ENCODE peak calls at places on chromosomes 4 and X, in four cellular contexts. H, R, M and Z are unnamed samples.

GRCh38 chr4:81826336-81826735 is 354.6 kb upstream of the RASGEF1B start:
- DNase-seq in R (no peak), H (no peak), M (no peak), Z (no peak)

GRCh38 chrX:25021132-25021498 is 5.3 kb upstream of the ARX start:
- DNase-seq in M (no peak), R (no peak), H (no peak), Z (no peak)

GRCh38 chr4:123359449-123360306 is 36.9 kb upstream of the SPRY1 start:
- DNase-seq in R (no peak), H (no peak), M (no peak), Z (no peak)

GRCh38 chrX:136328933-136329332 is 28.2 kb downstream of the ADGRG4 start:
- DNase-seq in M (no peak), R (no peak), H (no peak), Z (no peak)

GRCh38 chr4:30537462-30537861 is 182.7 kb upstream of the PCDH7 start:
- DNase-seq in H (no peak), R (peak), M (no peak), Z (no peak)

GRCh38 chr4:123234966-123235365 is 161.6 kb upstream of the SPRY1 start:
- DNase-seq in H (no peak), M (no peak), R (no peak), Z (no peak)

GRCh38 chr4:183617075-183617474 is 41.9 kb downstream of the RWDD4 start:
- DNase-seq in M (no peak), R (no peak), H (no peak), Z (no peak)

GRCh38 chr4:6999172-7000086 is 43.7 kb upstream of the TADA2B start:
- DNase-seq in R (peak), H (no peak), M (no peak), Z (no peak)

GRCh38 chrX:30302957-30303356 is 6.2 kb downstream of the NR0B1 start:
- DNase-seq in M (no peak), R (no peak), H (no peak), Z (no peak)

GRCh38 chrX:150365051-150365952 is 2.2 kb downstream of the MAMLD1 start:
- DNase-seq in M (no peak), R (peak), H (peak), Z (peak)

GRCh38 chrX:19824603-19825002 is 62.8 kb downstream of the SH3KBP1 start:
- DNase-seq in R (no peak), M (no peak), H (no peak), Z (no peak)

GRCh38 chr4:140732780-140733179 is 23.4 kb downstream of the TBC1D9 start:
- DNase-seq in M (no peak), R (no peak), H (no peak), Z (no peak)

GRCh38 chr4:86014599-86014998 is 345.3 kb downstream of the MAPK10 start:
- DNase-seq in R (no peak), M (no peak), H (peak), Z (no peak)

GRCh38 chr4:151744614-151745013 is 16.2 kb downstream of the GATB start:
- DNase-seq in M (no peak), R (peak), H (no peak), Z (no peak)

GRCh38 chrX:134520860-134521390 is 61.0 kb downstream of the HPRT1 start:
- DNase-seq in M (no peak), H (peak), R (peak), Z (peak)

GRCh38 chrX:134484039-134484438 is 24.1 kb downstream of the HPRT1 start:
- DNase-seq in H (peak), R (peak), M (no peak), Z (peak)

GRCh38 chrX:9690046-9690445 is 75.6 kb downstream of the GPR143 start:
- DNase-seq in H (no peak), M (no peak), R (no peak), Z (no peak)

GRCh38 chrX:77442728-77443127 is 4.5 kb upstream of the FGF16 start:
- DNase-seq in H (no peak), M (no peak), R (peak), Z (no peak)

GRCh38 chrX:23784487-23785301 is 1.7 kb downstream of the SAT1 start:
- DNase-seq in H (peak), M (no peak), R (no peak), Z (no peak)

GRCh38 chr4:115187136-115187535 is 73.7 kb upstream of the NDST4 start:
- DNase-seq in H (no peak), M (no peak), R (no peak), Z (no peak)

GRCh38 chrX:40098264-40099045 is 697 bp upstream of the BCOR start:
- DNase-seq in R (no peak), H (peak), M (no peak), Z (no peak)

GRCh38 chr4:25223770-25224375 is 10.0 kb upstream of the PI4K2B start:
- DNase-seq in R (peak), M (no peak), H (peak), Z (peak)

GRCh38 chrX:123267220-123267619 is 83.1 kb downstream of the GRIA3 start:
- DNase-seq in H (no peak), R (no peak), M (no peak), Z (no peak)

DNA sequence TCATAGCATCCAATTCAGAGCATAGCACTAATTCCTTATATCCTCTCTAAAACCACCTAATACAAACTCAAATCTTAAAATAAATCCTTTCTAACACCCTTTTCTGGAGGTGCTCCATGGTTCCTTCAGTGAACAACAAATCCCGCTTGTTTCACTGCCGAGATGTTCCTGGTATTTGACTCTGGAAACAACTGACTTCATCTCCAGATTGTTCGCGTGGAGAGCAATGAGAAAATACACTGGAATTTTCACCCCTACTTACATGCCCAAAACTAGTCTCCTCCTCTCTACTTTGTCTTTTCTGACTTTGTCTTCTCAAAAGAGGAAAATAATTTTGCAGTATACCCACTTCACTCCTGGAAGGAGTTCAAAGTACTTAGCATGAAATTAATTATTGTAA is 129.0 kb downstream of the PLS3 start:
- DNase-seq in R (no peak), H (no peak), M (no peak), Z (no peak)
- H3K4me2 ChIP-seq in R (no peak), H (no peak), M (no peak), Z (no peak)

GRCh38 chr4:42713371-42713770 is 56.5 kb upstream of the ATP8A1 start:
- DNase-seq in R (no peak), H (no peak), M (no peak), Z (no peak)

GRCh38 chr4:42710329-42710728 is 53.4 kb upstream of the ATP8A1 start:
- DNase-seq in M (no peak), R (no peak), H (no peak), Z (no peak)

GRCh38 chr4:42715807-42716482 is 59.0 kb upstream of the ATP8A1 start:
- DNase-seq in R (no peak), M (no peak), H (no peak), Z (no peak)

GRCh38 chr4:42710761-42711160 is 53.9 kb upstream of the ATP8A1 start:
- DNase-seq in R (no peak), H (no peak), M (no peak), Z (no peak)

DNA sequence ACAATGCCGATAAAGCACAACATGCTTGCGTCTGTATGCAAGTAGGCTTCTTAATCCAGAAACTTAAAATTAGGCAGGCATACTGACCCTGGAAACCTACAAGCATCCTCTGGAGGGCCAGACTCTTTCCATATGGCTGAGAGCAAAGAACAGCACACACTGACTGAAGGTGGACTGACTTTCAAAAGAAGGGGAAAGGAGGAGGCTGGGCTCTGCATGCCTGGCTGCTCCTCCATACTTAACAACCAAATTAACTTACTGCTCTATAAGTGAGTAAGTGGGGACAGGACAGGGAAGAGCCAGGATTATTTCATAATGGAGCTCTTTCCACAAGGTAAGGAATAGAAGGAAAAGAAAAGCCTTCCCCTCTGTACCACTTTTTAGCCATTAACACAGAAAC is 55.9 kb upstream of the ATP8A1 start:
- DNase-seq in M (no peak), H (no peak), R (no peak), Z (no peak)
- H3K4me2 ChIP-seq in M (no peak), H (no peak), R (no peak), Z (no peak)

GRCh38 chrX:54238588-54238987 is 55.5 kb upstream of the FAM120C start:
- DNase-seq in H (no peak), M (no peak), R (no peak), Z (no peak)
- H3K4me2 ChIP-seq in H (no peak), M (no peak), R (no peak), Z (no peak)

GRCh38 chrX:1389181-1389992 is 2.5 kb downstream of the SLC25A6 start:
- DNase-seq in R (no peak), M (no peak), H (no peak), Z (no peak)
- H3K4me2 ChIP-seq in R (no peak), M (peak), H (no peak), Z (no peak)

DNA sequence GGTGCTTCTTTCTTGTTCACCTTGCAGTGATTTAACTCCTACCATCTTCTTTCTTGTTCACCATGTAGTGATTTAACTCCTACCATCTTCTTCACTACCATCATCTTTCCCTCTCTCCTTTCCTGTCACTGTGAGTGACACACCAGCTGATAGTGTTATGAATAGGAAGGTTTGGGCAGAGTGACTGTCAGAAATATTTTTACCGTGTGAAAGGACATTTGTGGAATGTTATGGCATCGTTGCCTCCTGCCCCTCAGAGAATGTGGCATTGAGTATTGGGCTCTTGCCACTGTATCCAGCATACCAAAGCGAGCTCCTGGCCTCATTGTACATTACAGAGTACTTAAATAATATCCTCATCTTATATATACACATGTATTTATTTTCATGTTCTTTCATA is 90.8 kb upstream of the AMOT start:
- DNase-seq in M (no peak), H (no peak), R (no peak), Z (no peak)
- H3K4me2 ChIP-seq in M (no peak), H (no peak), R (no peak), Z (no peak)

DNA sequence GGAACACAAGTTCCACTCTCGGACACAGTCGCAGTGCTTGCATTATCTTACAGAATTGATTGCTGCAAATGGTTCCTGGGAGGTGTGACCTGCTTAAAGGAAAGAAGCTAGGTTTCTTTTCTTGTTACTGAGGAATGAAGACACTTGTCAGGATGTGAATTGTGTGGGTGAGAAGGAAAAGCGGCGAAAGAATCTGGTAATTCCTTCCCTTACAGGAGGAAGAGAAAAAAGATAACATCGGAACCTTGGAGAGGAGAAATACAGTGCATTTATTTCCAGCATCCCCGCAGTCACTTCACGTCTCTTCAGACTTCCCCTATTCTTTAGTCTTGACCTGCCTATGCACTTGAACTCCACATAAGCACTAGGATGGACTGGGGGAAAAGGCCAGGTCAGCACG is 389 bp upstream of the CCSER1 start:
- DNase-seq in H (no peak), R (no peak), M (no peak), Z (no peak)
- H3K4me2 ChIP-seq in H (no peak), R (peak), M (peak), Z (peak)

GRCh38 chrX:118862086-118862485 is 38.5 kb downstream of the ZCCHC12 start:
- DNase-seq in M (no peak), H (no peak), R (no peak), Z (no peak)

GRCh38 chrX:118865231-118865630 is 41.6 kb downstream of the ZCCHC12 start:
- DNase-seq in M (no peak), H (no peak), R (no peak), Z (no peak)

GRCh38 chrX:118864063-118864630 is 40.5 kb downstream of the ZCCHC12 start:
- DNase-seq in M (no peak), R (no peak), H (no peak), Z (no peak)

GRCh38 chrX:118861338-118861737 is 37.7 kb downstream of the ZCCHC12 start:
- DNase-seq in M (no peak), H (no peak), R (no peak), Z (no peak)

DNA sequence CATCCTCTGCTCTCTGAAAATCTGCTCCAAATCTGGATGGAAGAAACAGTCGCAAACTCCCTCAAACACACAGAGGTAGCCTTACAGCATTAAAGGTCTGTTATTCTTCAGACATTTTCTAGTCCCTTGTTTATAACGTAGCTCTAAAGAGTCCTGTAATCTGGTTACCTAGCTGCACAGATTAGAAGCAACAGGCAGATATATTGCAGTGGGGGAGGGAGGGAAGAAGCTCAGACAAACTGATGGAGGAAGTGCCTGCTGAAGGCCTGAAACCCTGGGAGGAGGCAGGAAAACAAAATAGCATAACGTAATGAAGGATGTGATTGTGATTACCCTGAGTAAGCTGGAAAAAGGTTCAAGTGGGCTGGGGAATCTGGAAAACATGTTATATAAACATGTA is 39.4 kb downstream of the ZCCHC12 start:
- DNase-seq in R (no peak), H (no peak), M (no peak), Z (no peak)
- H3K4me2 ChIP-seq in R (no peak), H (no peak), M (no peak), Z (no peak)

DNA sequence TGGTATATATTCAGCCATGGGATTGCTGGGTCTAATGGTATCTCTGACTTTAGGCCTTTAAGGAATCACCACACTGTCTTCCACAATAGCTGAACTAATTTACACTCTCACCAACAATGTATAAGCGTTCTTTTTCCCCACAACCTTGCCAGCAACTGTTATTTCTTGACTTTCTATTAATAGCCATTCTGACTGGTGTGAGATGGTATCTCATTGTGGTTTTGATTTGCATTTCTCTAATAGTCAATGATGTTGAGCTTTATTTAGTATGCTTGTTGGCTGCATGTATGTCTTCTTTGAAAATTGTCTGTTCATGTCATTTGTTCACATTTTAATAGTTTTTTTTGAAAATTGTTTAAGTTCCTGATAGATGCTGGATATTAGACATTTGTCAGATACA is 235.2 kb downstream of the HEPH start:
- DNase-seq in H (no peak), R (no peak), M (no peak), Z (no peak)
- H3K4me2 ChIP-seq in H (no peak), R (no peak), M (no peak), Z (no peak)

DNA sequence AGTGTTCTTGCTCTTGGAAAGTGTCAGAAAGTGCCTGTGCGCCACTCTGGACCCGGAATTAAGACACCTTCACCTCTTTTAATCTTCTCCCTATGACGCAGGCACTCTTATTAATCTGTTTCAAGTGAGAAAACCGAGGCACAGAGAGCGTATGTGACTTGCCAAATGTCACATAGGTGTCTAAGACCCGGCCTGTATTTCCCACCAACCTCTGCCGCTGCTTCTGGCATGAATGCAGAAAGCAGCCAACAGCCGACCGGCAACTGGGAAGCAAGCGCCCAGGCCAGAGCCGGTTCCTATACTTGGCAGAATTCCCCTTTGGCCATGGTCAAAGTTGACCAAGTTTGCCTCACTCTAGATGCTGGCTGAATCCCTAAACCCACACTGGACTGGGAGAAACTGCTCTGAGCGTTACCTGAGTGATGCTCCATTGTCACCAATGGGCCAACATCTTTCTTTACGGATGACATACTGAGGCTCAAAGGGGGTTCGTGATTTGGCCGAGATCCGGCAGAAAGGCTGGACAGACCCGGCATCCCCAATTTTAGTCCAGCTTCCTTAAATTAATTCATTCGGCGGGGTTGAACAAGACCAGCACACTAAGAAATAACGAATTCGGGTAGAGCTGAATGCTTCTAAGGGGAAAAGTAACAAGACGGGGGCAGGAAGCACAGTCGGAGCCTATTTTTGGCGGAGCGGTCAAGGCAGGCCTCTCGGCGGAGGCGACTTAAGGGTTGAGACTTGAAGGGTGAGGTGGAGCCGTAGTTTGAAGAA is 11.2 kb downstream of the MSX1 start:
- DNase-seq in M (no peak), R (no peak), H (no peak), Z (no peak)
- H3K4me2 ChIP-seq in M (peak), R (no peak), H (no peak), Z (no peak)

GRCh38 chr4:38751341-38752043 is 31.3 kb downstream of the TLR10 start:
- DNase-seq in M (no peak), H (no peak), R (no peak), Z (no peak)

GRCh38 chr4:38752393-38752961 is 30.3 kb downstream of the TLR10 start:
- DNase-seq in M (no peak), H (no peak), R (no peak), Z (no peak)

GRCh38 chr4:38757945-38758344 is 24.8 kb downstream of the TLR10 start:
- DNase-seq in R (peak), M (peak), H (peak), Z (no peak)

GRCh38 chr4:38747629-38748028 is 35.2 kb downstream of the TLR10 start:
- DNase-seq in R (no peak), H (no peak), M (no peak), Z (no peak)

DNA sequence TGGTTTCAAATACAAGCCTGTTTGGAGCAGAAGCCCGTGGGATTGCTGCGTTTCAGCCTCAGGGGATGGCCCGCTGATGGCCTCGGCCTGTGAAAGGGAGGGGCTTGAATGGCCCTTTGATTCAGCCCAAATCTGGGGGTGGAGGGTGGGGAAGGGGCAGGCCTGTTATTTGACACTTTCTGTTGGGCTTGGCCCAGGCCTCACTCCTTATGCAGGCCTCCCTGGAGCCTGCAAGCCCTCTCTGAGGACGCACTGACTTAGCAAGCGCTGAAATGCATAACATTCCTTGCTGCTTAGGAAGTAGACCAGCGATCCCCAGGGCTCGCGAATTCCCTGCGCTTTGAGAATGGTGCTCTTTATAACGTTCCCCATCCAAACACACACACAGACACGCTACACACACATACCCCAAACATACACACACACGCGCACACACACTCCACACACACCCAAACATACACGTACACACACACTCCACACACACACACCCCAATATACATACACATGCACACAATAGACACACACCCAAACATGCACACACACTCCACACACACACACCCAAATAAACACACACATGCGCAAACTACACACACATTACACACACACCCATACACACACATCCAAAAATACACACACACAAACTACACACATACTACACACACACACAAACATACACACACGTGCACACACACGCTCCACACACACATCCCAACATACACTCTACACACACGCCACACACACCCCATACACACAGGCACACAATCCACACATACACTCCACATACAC is 29.6 kb downstream of the TLR10 start:
- DNase-seq in M (peak), R (peak), H (no peak), Z (peak)
- H3K4me2 ChIP-seq in M (peak), R (peak), H (no peak), Z (peak)